ENCODE peak calls at places on chromosomes 6 and 20, in five cellular contexts. S, C, N, W and Y are unnamed samples. For H3K4me1, the result is how much of the 10 kb centered on the place peaks cover.

GRCh38 chr6:110547266-110547964 is 71.0 kb upstream of the SLC22A16 start:
- DNase-seq in S (no peak), C (no peak), N (peak), W (peak), Y (peak)

GRCh38 chr20:20568604-20569205 is 143.7 kb downstream of the RALGAPA2 start:
- DNase-seq in S (peak), C (no peak), N (peak), W (peak), Y (peak)

GRCh38 chr6:109695468-109695867 is 4.4 kb downstream of the FIG4 start:
- DNase-seq in S (no peak), C (no peak), N (no peak), W (no peak), Y (peak)

GRCh38 chr6:164927288-164928040 is 381.9 kb downstream of the C6orf118 start:
- DNase-seq in S (peak), C (peak), N (peak), W (peak), Y (peak)

GRCh38 chr6:43983191-43983590 is 144.1 kb downstream of the MRPL14 start:
- DNase-seq in S (no peak), C (no peak), N (no peak), W (no peak), Y (no peak)

GRCh38 chr20:11153819-11154218 is 480.0 kb upstream of the JAG1 start:
- DNase-seq in S (no peak), C (no peak), N (peak), W (no peak), Y (no peak)

GRCh38 chr6:26598267-26598666 is 1.5 kb downstream of the ABT1 start:
- DNase-seq in S (no peak), C (no peak), N (no peak), W (no peak), Y (no peak)

GRCh38 chr6:109687271-109687721 is 3.7 kb downstream of the AK9 start:
- DNase-seq in S (no peak), C (no peak), N (peak), W (peak), Y (no peak)

GRCh38 chr6:104558746-104559145 is 301.0 kb downstream of the HACE1 start:
- DNase-seq in S (no peak), C (no peak), N (no peak), W (no peak), Y (no peak)

GRCh38 chr6:105835373-105835772 is 250.8 kb upstream of the PRDM1 start:
- DNase-seq in S (peak), C (peak), N (peak), W (peak), Y (peak)

GRCh38 chr6:29916741-29917140 is 25.6 kb upstream of the HLA-A start:
- DNase-seq in S (no peak), C (no peak), N (no peak), W (no peak), Y (no peak)

GRCh38 chr20:3934628-3935027 is 45.4 kb downstream of the PANK2 start:
- DNase-seq in S (no peak), C (no peak), N (peak), W (no peak), Y (no peak)

GRCh38 chr6:21348462-21349195 is 244.9 kb upstream of the SOX4 start:
- DNase-seq in S (no peak), C (peak), N (peak), W (peak), Y (peak)

GRCh38 chr6:157761331-157761921 is 61.6 kb upstream of the SNX9 start:
- DNase-seq in S (no peak), C (no peak), N (peak), W (peak), Y (no peak)

GRCh38 chr6:152186840-152187239 is 379.4 kb downstream of the ESR1 start:
- DNase-seq in S (no peak), C (no peak), N (no peak), W (no peak), Y (no peak)

DNA sequence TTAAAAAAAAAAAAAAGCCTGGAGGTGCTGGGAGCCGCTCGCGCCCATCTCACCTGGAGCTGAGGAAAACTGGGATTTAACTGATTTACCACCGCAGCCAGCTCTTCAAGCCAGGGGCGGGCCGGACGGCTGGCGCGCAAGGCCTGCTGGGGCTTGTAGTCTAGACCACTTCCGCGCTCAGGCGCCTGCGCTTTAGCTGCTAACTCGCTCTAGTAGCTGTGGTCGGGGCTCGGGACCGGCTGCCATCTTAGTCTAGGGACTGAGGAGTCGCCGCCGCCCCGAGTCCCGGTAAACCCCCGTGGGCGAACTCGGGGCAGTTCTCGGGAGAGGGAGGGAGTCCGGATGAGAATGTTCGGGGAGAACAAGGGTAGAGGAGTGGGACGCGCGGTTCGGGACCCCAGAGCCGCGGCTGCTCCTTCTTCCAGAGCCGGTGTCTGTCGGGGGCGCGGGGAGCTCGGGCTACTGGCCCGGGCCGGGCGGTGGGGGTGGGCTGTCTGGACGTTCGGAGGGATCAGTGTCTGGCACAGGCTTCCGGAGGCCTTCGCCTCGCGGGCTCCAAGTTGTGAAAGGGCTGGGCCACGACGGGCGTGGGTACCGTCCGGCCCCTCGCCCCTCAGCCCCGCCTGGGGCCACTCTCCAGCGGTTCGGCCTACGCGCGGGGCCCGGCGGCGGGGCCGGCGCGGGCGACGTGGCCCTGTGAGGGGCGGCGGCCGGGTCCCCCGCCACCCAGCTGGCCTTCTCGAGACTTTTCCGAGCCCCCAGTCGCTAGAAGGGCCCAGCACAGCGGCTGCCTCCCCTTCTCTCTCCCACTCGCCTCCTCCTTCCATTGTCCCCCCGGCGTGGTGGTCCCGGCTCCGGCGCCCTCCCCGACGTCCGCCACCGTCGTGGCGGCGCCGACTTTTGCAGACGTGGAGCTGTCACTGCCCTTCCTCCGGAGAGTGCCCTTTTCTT is at the start of gene ITCH:
- DNase-seq in S (peak), C (peak), N (peak), W (peak), Y (peak)
- H2BK120ac ChIP-seq in S (peak), C (no peak), N (peak), W (peak), Y (no peak)

GRCh38 chr20:32526125-32526524 is 59.0 kb downstream of the NOL4L start:
- DNase-seq in S (no peak), C (no peak), N (no peak), W (no peak), Y (no peak)

GRCh38 chr20:32526561-32526960 is 58.6 kb downstream of the NOL4L start:
- DNase-seq in S (no peak), C (no peak), N (no peak), W (no peak), Y (no peak)

GRCh38 chr20:32522775-32523612 is 62.1 kb downstream of the NOL4L start:
- DNase-seq in S (no peak), C (no peak), N (peak), W (no peak), Y (no peak)

GRCh38 chr20:32523613-32524218 is 61.4 kb downstream of the NOL4L start:
- DNase-seq in S (no peak), C (no peak), N (no peak), W (no peak), Y (no peak)

DNA sequence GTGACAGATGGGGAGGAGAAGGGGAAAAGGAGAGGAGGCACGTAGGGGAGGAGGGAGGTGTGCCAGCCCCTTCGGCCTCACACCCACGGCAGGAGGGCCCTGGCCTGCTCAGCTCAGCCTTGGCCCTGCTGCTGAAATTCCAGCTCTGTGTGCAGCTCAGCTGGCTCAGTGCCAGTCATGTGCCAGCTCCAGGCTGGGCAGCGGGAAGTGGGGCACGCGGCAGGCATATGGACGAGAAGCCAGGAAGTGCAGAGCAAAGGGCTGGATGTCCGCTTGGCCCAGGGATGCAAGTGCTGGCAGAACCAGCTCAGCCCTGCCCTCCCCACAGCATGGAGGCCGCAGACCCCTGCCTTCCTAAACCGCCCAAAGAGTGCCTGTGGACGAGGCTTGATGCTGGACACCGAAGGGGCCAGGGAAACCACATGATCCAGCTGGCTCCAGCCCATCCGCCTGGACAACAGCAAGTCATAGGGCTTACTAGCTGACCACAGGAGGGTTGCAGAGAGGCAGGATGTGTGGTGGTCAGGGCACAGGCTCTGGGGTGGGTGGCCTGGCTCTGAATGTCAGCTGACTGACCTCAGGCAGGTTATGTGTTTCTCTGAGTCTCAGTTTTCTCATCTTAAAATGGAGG is 60.1 kb downstream of the NOL4L start:
- DNase-seq in S (no peak), C (no peak), N (no peak), W (no peak), Y (no peak)
- H3K4me1 ChIP-seq in S (under half), C (under half), N (under half), W (under half), Y (under half)

GRCh38 chr6:75759207-75759606 is 10.2 kb downstream of the MYO6 start:
- DNase-seq in S (no peak), C (no peak), N (no peak), W (no peak), Y (peak)
- H3K4ac ChIP-seq in S (no peak), C (no peak), N (no peak), W (no peak), Y (no peak)

DNA sequence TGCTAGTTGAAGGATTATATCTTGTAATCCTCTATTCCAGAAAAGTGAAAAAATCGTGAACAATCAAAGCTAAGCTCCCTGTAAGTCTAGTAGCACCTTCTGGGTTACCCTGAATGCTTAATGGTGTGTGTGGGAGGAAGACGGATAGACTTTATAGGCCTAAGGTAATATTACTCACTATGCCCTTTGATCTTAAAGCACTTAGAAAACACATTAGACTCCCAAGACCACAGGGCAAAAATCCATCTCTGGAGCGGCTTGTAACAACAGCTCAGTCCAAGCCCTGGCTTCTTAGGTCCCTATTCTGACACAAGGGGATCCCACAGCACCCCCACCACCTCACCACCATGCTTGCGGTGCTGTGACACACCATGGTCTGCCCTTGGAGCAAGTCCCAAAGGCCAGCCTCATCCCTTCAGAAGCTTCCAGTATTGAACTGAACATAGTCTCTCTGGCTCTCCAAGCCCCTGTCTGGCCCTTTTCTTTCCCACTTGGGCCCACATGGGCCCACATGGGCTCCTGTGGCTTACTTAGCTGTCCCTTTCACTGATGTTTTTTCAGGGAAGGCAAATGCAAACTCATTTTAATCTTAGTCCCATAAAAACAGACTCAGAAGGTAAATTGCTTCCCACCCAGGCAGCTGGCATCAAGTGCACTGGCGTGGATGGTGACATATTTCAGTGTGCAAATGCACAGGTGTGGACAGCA is 28.3 kb downstream of the C6orf132 start:
- DNase-seq in S (no peak), C (no peak), N (peak), W (peak), Y (no peak)
- H2BK120ac ChIP-seq in S (peak), C (no peak), N (no peak), W (no peak), Y (no peak)

DNA sequence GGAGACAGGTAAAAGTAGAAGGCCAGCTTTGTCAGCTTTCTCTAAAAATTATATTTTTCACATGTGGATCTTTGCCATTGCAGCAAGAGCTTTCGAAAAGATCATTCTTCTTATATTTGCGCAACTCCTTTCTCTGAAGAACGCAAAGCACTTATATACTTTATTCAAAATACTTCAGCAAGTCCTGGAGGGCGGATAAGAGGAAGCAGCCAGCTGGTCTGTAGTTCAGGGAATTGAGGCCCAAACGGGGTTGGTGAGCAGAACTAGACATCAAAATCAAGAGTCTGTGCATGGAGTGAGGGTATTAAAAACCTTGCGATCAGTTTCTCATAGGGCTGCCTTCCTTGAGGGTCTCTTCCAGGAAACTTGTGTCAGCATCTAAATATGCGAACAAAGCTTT is 182.3 kb downstream of the DTNBP1 start:
- DNase-seq in S (no peak), C (no peak), N (no peak), W (no peak), Y (no peak)
- H3K4me1 ChIP-seq in S (under half), C (under half), N (under half), W (under half), Y (under half)

DNA sequence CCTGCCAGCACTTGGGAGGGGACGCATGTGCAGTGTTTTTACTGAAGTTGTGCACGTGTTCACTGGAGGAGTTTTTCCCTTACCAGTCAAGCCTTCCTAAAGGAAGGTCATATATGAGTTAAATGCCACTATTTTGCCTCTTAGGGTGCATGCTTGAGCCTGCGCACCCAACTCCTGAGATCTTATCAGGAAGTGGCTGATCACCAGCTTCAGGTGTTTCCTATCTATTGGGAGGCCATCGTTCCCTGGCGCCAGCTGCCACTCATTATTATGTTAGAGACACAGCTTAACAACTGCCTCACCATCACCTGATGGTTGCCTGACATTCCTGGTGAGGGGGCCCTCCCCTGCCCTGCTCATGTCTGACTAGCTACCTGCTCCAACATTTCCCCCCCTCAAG is 8.5 kb downstream of the ERVFRD-1 start:
- DNase-seq in S (no peak), C (no peak), N (no peak), W (no peak), Y (no peak)
- H3K4ac ChIP-seq in S (no peak), C (no peak), N (no peak), W (no peak), Y (no peak)

DNA sequence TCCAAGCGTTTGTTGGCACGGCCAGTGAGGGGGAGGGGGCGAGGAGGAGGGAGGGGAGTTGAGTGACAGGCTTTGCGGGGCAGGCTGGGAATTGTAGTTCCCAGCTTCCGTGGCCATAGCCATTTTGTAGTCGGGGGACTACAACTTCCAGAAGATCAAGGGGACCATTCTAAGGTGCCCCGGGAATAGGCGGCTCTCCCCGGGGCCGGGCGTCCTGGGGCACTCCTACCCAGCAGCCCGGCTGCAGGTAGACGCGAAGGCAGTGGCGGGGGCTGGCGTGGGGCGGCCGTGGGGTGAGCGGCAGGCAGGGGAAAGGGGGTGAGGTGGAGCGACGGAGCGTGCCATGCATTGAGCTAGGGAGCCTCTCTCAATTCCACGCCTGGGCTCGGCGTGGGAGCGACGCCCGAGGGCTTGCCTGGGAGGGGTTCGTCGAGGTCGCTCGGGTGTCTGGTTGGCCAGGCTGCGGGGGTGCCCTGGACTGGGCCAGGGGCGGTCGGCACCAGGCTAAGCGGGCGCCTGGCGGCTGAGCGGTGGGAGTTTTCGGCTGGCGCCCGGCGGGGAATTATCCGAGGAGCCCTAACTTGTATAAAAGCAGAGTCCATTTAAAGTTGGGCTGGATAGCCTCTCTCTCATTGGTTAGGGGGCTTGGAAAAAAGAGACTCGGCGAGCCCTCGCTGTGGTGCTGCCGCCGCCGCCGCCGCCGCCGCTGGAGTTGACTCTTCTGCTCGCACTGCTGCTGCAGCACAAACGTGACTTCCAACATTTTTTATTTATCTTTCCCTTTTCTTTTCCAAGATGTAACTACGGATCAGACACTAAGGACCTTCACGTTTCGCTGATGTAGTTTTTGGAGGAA is at the start of gene JARID2:
- DNase-seq in S (peak), C (peak), N (peak), W (peak), Y (peak)
- H2BK120ac ChIP-seq in S (peak), C (no peak), N (peak), W (peak), Y (peak)

GRCh38 chr6:36685198-36685919 is 6.8 kb downstream of the CDKN1A start:
- DNase-seq in S (no peak), C (no peak), N (no peak), W (no peak), Y (no peak)

GRCh38 chr6:36684447-36684812 is 5.9 kb downstream of the CDKN1A start:
- DNase-seq in S (no peak), C (no peak), N (no peak), W (no peak), Y (no peak)

GRCh38 chr6:36683656-36684446 is 5.3 kb downstream of the CDKN1A start:
- DNase-seq in S (no peak), C (no peak), N (no peak), W (no peak), Y (no peak)

GRCh38 chr6:36683145-36683655 is 4.7 kb downstream of the CDKN1A start:
- DNase-seq in S (no peak), C (no peak), N (no peak), W (no peak), Y (no peak)

DNA sequence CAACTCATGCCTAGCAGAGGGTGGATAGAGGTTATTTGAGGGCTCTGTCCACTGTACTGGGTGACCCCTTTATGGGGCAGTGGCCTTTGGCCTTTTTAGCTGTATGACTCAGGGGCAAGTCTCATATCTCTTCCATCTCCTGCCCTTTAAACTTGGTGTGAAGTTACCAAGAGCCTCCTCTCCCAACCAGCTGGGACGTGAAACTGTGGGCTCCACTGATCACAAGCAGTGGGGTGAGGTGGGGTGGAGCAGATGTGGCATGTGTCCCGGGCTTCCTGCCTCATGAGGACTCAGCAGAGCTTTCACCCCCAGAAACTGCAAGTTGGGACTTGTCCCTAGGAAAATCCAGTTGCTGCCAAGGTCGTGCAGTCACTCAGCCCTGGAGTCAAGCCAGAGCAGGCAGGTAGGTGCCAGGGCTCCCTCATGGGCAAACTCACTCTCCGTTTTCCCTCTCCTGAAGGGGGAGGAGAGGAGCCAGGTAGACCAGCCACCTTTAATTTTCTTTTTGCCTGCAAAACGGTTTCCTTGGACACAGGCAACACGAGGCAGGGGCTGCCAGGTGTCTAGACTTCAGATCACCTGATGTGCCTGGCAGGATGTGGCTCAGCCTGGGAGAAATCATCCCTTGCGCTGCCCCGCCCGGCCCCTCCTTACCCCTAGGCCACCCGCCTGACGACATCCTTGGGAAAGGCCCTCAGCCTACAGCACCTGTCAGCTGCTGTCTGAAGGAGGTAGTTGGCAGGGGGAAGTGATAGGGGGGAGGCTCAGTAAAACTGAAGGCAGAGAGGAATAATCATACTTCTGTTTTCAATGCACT is 4.0 kb downstream of the CDKN1A start:
- DNase-seq in S (no peak), C (no peak), N (no peak), W (peak), Y (peak)
- H3K4me1 ChIP-seq in S (under half), C (under half), N (under half), W (under half), Y (under half)

GRCh38 chr6:108655840-108656650 is 95.3 kb downstream of the FOXO3 start:
- DNase-seq in S (no peak), C (no peak), N (peak), W (peak), Y (no peak)
- H3K4ac ChIP-seq in S (no peak), C (no peak), N (peak), W (no peak), Y (no peak)